ENCODE peak calls at places on chromosomes 13 and 19, in nine cellular contexts. S is transverse colon, P is suprapubic skin, U is H1, N is spleen, O is HCT116, B is endothelial cell of umbilical vein, V is vagina, Q is GM12892. K is an unnamed sample.

GRCh38 chr13:62294210-62294609 is 878.6 kb upstream of the PCDH20 start:
- DNase-seq in V (no peak), O (no peak), U (no peak), Q (no peak), N (no peak), B (no peak), S (no peak), P (no peak), K (no peak)

GRCh38 chr19:33684550-33685303 is 63.0 kb downstream of the CHST8 start:
- DNase-seq in U (no peak), V (no peak), N (peak), Q (no peak), O (no peak), B (no peak), P (peak), S (no peak), K (peak)

GRCh38 chr19:17841371-17841809 is 6.4 kb downstream of the JAK3 start:
- DNase-seq in Q (no peak), N (peak), U (no peak), S (no peak), O (no peak), B (no peak), V (no peak), P (no peak), K (no peak)

GRCh38 chr13:42110410-42111155 is 62.1 kb downstream of the DGKH start:
- DNase-seq in B (peak), U (no peak), S (no peak), P (no peak), O (peak), Q (peak), V (no peak), N (no peak), K (no peak)

GRCh38 chr19:14381689-14382474 is 638 bp downstream of the ADGRE5 start:
- DNase-seq in N (peak), O (no peak), S (peak), Q (no peak), B (no peak), P (no peak), V (no peak), U (no peak), K (no peak)

GRCh38 chr19:49431330-49431749 is 6.2 kb downstream of the GFY start:
- DNase-seq in P (peak), U (no peak), Q (no peak), B (no peak), V (no peak), O (no peak), S (no peak), N (no peak), K (no peak)

GRCh38 chr19:42076375-42076944 is 494 bp downstream of the ZNF574 start:
- DNase-seq in B (no peak), S (peak), V (no peak), Q (no peak), U (no peak), P (no peak), O (no peak), N (no peak), K (no peak)

GRCh38 chr13:67228909-67229308 is 1.2 kb downstream of the PCDH9 start:
- DNase-seq in B (peak), N (no peak), U (no peak), P (no peak), S (no peak), Q (no peak), V (no peak), O (no peak), K (no peak)

GRCh38 chr19:372306-372890 is 27.8 kb upstream of the MIER2 start:
- DNase-seq in V (no peak), U (no peak), P (no peak), N (peak), B (peak), Q (no peak), S (no peak), O (no peak), K (no peak)

GRCh38 chr13:94966380-94966779 is 254.0 kb upstream of the SOX21 start:
- DNase-seq in P (no peak), Q (no peak), V (no peak), U (no peak), O (no peak), S (no peak), B (no peak), N (no peak), K (no peak)

GRCh38 chr13:98509271-98510155 is 67.4 kb downstream of the STK24 start:
- DNase-seq in U (no peak), S (peak), P (no peak), V (no peak), Q (no peak), N (no peak), B (peak), O (peak), K (no peak)

GRCh38 chr13:41581884-41582547 is 124.7 kb downstream of the RGCC start:
- DNase-seq in U (no peak), V (no peak), P (no peak), Q (no peak), S (no peak), O (no peak), N (no peak), B (no peak), K (no peak)

GRCh38 chr19:58439576-58440554 is at the start of gene ZNF132:
- DNase-seq in B (peak), N (peak), U (peak), S (peak), V (no peak), P (peak), O (no peak), Q (peak), K (peak)
- TF ChIP-seq POLR2AphosphoS5 in B (peak), N (peak), U (peak), S (peak), V (peak), P (peak), O (no peak), Q (no peak), K (peak)

GRCh38 chr19:4909172-4909896 is at the start of gene UHRF1:
- DNase-seq in U (no peak), B (no peak), Q (no peak), O (no peak), S (peak), P (no peak), N (no peak), V (no peak), K (no peak)
- TF ChIP-seq POLR2AphosphoS5 in U (no peak), B (peak), Q (no peak), O (no peak), S (no peak), P (no peak), N (no peak), V (no peak), K (no peak)

GRCh38 chr19:40907968-40908735 is 26.1 kb upstream of the CYP2A7 start:
- DNase-seq in B (no peak), Q (peak), O (no peak), P (no peak), S (no peak), N (peak), U (no peak), V (no peak), K (peak)
- TF ChIP-seq POLR2AphosphoS5 in B (no peak), Q (no peak), O (no peak), P (no peak), S (no peak), N (peak), U (no peak), V (no peak), K (no peak)

DNA sequence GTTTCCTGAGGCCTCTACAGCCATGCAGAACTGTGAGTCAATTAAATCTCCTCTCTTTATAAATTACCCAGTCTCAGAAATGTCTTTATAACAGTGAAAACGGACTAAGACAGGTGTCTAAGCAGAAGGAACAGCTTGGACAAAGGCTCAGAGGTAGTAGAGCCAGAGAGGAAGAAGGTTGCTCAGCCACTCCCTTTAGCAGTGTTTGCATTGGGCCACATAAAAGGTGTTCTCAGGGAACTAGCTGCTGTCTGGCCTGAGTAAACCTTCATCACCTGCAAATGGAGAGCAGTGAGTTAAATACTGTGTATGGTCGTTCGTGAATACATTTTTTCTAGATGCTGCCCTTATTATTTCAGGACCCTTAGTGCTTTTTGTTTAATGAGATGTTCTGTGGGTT is 383.4 kb downstream of the EFNB2 start:
- DNase-seq in V (no peak), B (no peak), S (peak), U (no peak), P (no peak), O (no peak), N (no peak), Q (no peak), K (no peak)
- TF ChIP-seq POLR2AphosphoS5 in V (no peak), B (no peak), S (peak), U (no peak), P (no peak), O (no peak), N (no peak), Q (no peak), K (no peak)

GRCh38 chr13:80399340-80400163 is 58.6 kb upstream of the SPRY2 start:
- DNase-seq in U (no peak), O (no peak), Q (no peak), B (no peak), V (no peak), S (peak), P (no peak), N (no peak), K (no peak)
- TF ChIP-seq POLR2AphosphoS5 in U (no peak), O (no peak), Q (no peak), B (no peak), V (no peak), S (no peak), P (no peak), N (no peak), K (no peak)

GRCh38 chr19:7083076-7083956 is 13.8 kb downstream of the ZNF557 start:
- DNase-seq in N (no peak), B (peak), S (no peak), P (no peak), V (no peak), O (no peak), U (no peak), Q (no peak), K (no peak)
- TF ChIP-seq POLR2AphosphoS5 in N (no peak), B (no peak), S (no peak), P (no peak), V (no peak), O (no peak), U (no peak), Q (no peak), K (no peak)

K was measured in breast epithelium.